ENCODE peak calls at places on chromosomes 4 and X, in seven cellular contexts. Y, O, L, W, I, R and V are unnamed samples. For H3K36me3, the result is how much of the 10 kb centered on the place peaks cover.

GRCh38 chrX:149497626-149498025 is 7.5 kb downstream of the IDS start:
- DNase-seq in W (peak), L (no peak), O (no peak), Y (peak), R (no peak), I (no peak), V (no peak)

GRCh38 chr4:129437347-129437746 is 341.4 kb downstream of the C4orf33 start:
- DNase-seq in L (no peak), O (no peak), Y (no peak), W (no peak), R (no peak), I (no peak), V (no peak)

GRCh38 chr4:105944535-105944934 is 49.3 kb downstream of the NPNT start:
- DNase-seq in R (no peak), I (no peak), O (no peak), L (no peak), Y (peak), W (no peak), V (no peak)

GRCh38 chr4:1554876-1555265 is 129.2 kb downstream of the FAM53A start:
- DNase-seq in W (no peak), Y (no peak), I (no peak), L (no peak), O (no peak), R (no peak), V (no peak)

GRCh38 chrX:137428777-137429564 is 137.0 kb upstream of the ZIC3 start:
- DNase-seq in R (no peak), Y (no peak), W (no peak), I (no peak), O (no peak), L (no peak), V (no peak)

GRCh38 chrX:104359124-104359523 is 104.4 kb upstream of the ESX1 start:
- DNase-seq in I (no peak), L (no peak), R (no peak), W (no peak), Y (no peak), O (no peak), V (no peak)

GRCh38 chr4:6768539-6768905 is 14.0 kb upstream of the KIAA0232 start:
- DNase-seq in W (no peak), O (peak), L (no peak), Y (peak), I (no peak), R (no peak), V (peak)

GRCh38 chr4:101730291-101731117 is 60.0 kb upstream of the BANK1 start:
- DNase-seq in L (peak), R (peak), I (peak), O (peak), Y (peak), W (peak), V (peak)

GRCh38 chr4:155474758-155475157 is 98.0 kb upstream of the MAP9 start:
- DNase-seq in O (no peak), W (no peak), Y (no peak), R (no peak), L (no peak), I (no peak), V (no peak)

GRCh38 chr4:182944484-182945227 is 27.5 kb upstream of the DCTD start:
- DNase-seq in I (no peak), R (no peak), W (no peak), L (no peak), Y (no peak), O (no peak), V (no peak)

GRCh38 chr4:10664408-10664807 is 20.2 kb downstream of the CLNK start:
- DNase-seq in W (peak), L (no peak), R (no peak), Y (peak), I (no peak), O (peak), V (no peak)

GRCh38 chr4:161256172-161256571 is 907.6 kb downstream of the FSTL5 start:
- DNase-seq in R (no peak), I (no peak), Y (no peak), L (no peak), W (no peak), O (peak), V (no peak)

GRCh38 chr4:128519163-128519810 is 231.7 kb upstream of the PGRMC2 start:
- DNase-seq in R (peak), I (no peak), O (no peak), L (peak), W (no peak), Y (peak), V (no peak)

GRCh38 chr4:101067383-101067782 is 279.9 kb downstream of the PPP3CA start:
- DNase-seq in R (no peak), Y (peak), L (no peak), I (no peak), W (no peak), O (no peak), V (no peak)

GRCh38 chr4:183765121-183765990 is 106.3 kb downstream of the TRAPPC11 start:
- DNase-seq in W (no peak), O (no peak), R (no peak), I (no peak), L (peak), Y (no peak), V (no peak)

GRCh38 chr4:122710434-122711308 is 21.8 kb upstream of the BBS12 start:
- DNase-seq in W (no peak), Y (peak), R (no peak), L (no peak), O (no peak), I (no peak), V (no peak)

GRCh38 chrX:106963111-106963510 is 36.9 kb downstream of the MORC4 start:
- DNase-seq in I (no peak), L (no peak), O (peak), Y (no peak), W (no peak), R (no peak), V (no peak)

GRCh38 chr4:178633263-178633662 is 1191.0 kb upstream of the AGA start:
- DNase-seq in O (no peak), R (no peak), Y (no peak), I (no peak), W (no peak), L (no peak), V (no peak)

GRCh38 chrX:69082753-69083150 is 82.5 kb downstream of the PJA1 start:
- DNase-seq in O (no peak), R (no peak), W (no peak), L (no peak), I (no peak), Y (no peak), V (peak)

GRCh38 chr4:105896984-105897760 is 1.9 kb downstream of the NPNT start:
- DNase-seq in O (no peak), L (no peak), R (no peak), W (peak), Y (no peak), I (no peak), V (no peak)

GRCh38 chr4:89837385-89837995 is 529 bp upstream of the SNCA start:
- DNase-seq in W (peak), Y (peak), R (no peak), I (peak), L (no peak), O (peak), V (peak)

GRCh38 chr4:162869157-162869556 is 297.5 kb downstream of the NAF1 start:
- DNase-seq in I (no peak), Y (no peak), R (no peak), L (no peak), W (no peak), O (no peak), V (no peak)

GRCh38 chrX:113400193-113400704 is 559.6 kb upstream of the AMOT start:
- DNase-seq in I (no peak), L (no peak), R (no peak), W (peak), Y (peak), O (no peak), V (no peak)

GRCh38 chrX:71650333-71650969 is 16.9 kb upstream of the LOC101059915 start:
- DNase-seq in L (no peak), Y (no peak), I (peak), R (no peak), W (no peak), O (no peak), V (no peak)

GRCh38 chr4:142267101-142267500 is 579.0 kb downstream of the INPP4B start:
- DNase-seq in L (no peak), I (no peak), O (no peak), R (no peak), Y (no peak), W (no peak), V (no peak)

GRCh38 chr4:185740471-185740873 is 71.5 kb downstream of the SORBS2 start:
- DNase-seq in W (no peak), Y (no peak), L (no peak), O (no peak), I (no peak), R (no peak), V (no peak)

GRCh38 chr4:84319124-84319523 is 180.0 kb downstream of the NKX6-1 start:
- DNase-seq in R (no peak), O (no peak), L (no peak), W (peak), Y (peak), I (no peak), V (no peak)

GRCh38 chr4:38530486-38530885 is 133.5 kb upstream of the KLF3 start:
- DNase-seq in Y (no peak), L (no peak), W (no peak), O (no peak), I (no peak), R (no peak), V (no peak)

GRCh38 chr4:101356928-101357327 is 9.6 kb upstream of the PPP3CA start:
- DNase-seq in O (peak), Y (peak), R (no peak), W (peak), I (no peak), L (no peak), V (peak)

GRCh38 chr4:7189066-7189465 is 3.3 kb upstream of the SORCS2 start:
- DNase-seq in I (no peak), O (no peak), R (peak), W (no peak), L (no peak), Y (no peak), V (peak)

GRCh38 chr4:8863759-8864682 is 7.6 kb downstream of the HMX1 start:
- DNase-seq in R (no peak), W (no peak), O (no peak), I (no peak), L (no peak), Y (no peak), V (no peak)

GRCh38 chr4:17884063-17884462 is 73.3 kb downstream of the NCAPG start:
- DNase-seq in O (no peak), R (no peak), I (no peak), W (no peak), Y (peak), L (no peak), V (no peak)

GRCh38 chr4:152369903-152370296 is 166.0 kb downstream of the FBXW7 start:
- DNase-seq in L (no peak), Y (peak), W (no peak), I (peak), O (peak), R (no peak), V (no peak)

GRCh38 chr4:78308517-78308916 is 243.1 kb upstream of the ANXA3 start:
- DNase-seq in W (no peak), Y (no peak), I (no peak), L (no peak), R (no peak), O (no peak), V (no peak)

GRCh38 chrX:148771440-148771839 is 271.0 kb downstream of the AFF2 start:
- DNase-seq in O (no peak), I (no peak), L (no peak), Y (no peak), W (peak), R (no peak), V (no peak)

DNA sequence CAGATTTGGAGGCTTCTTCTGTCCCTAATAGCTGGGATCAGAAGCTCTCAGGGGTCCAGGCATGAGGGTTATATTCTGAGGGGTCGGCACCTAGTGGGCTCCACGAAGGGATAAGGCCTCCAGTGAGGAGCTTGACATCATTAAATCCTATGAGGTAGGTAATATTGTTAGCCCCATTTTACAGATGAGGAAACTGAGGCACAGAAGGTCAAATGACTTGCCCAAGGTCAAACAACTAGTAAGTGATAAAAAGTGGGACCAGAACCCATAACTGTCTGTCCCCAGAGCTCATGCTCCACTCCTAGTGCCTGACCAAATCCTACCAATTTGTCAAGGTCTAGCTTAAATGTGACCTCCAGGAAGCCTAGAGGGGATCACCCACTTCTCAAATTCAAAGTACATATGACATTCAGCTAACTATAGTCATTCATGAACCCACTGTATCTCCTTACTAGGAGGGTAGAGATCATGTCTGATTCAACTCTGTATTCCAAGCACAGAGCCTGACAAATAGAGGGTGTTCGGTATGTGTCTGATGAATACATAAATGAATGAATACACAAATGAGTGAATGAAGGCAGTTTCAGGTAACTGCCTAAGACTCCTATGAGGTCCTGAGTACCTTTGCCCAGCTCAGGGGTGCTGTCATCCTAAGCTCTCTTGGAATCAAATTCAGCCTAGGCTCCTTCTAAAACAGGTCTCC is 43.3 kb downstream of the SMC1A start:
- DNase-seq in O (no peak), W (no peak), Y (no peak), L (no peak), R (no peak), I (no peak), V (no peak)
- H3K36me3 ChIP-seq in O (half or more), W (under half), Y (under half), L (half or more), R (under half), I (under half), V (under half)

GRCh38 chr4:86810867-86811266 is 38.3 kb downstream of the SLC10A6 start:
- DNase-seq in R (no peak), O (no peak), Y (no peak), W (no peak), I (no peak), L (no peak), V (no peak)

GRCh38 chr4:86815653-86816052 is 33.5 kb downstream of the SLC10A6 start:
- DNase-seq in R (no peak), O (no peak), W (no peak), Y (no peak), I (no peak), L (no peak), V (no peak)

GRCh38 chr4:86809809-86810208 is 39.4 kb downstream of the SLC10A6 start:
- DNase-seq in W (no peak), R (no peak), I (no peak), O (no peak), Y (no peak), L (no peak), V (no peak)
- H3K36me3 ChIP-seq in W (under half), R (under half), I (under half), O (half or more), Y (half or more), L (under half), V (under half)

GRCh38 chr4:518569-519083 is 19.6 kb downstream of the PIGG start:
- DNase-seq in W (no peak), R (no peak), L (no peak), Y (no peak), I (no peak), O (no peak), V (no peak)

GRCh38 chr4:519203-519651 is 20.2 kb downstream of the PIGG start:
- DNase-seq in L (no peak), R (no peak), O (no peak), Y (no peak), I (no peak), W (peak), V (no peak)

GRCh38 chr4:515251-515650 is 16.2 kb downstream of the PIGG start:
- DNase-seq in W (no peak), O (no peak), I (no peak), Y (no peak), R (no peak), L (no peak), V (no peak)

GRCh38 chr4:517806-518070 is 18.7 kb downstream of the PIGG start:
- DNase-seq in L (no peak), W (no peak), O (no peak), I (no peak), R (no peak), Y (no peak), V (no peak)

DNA sequence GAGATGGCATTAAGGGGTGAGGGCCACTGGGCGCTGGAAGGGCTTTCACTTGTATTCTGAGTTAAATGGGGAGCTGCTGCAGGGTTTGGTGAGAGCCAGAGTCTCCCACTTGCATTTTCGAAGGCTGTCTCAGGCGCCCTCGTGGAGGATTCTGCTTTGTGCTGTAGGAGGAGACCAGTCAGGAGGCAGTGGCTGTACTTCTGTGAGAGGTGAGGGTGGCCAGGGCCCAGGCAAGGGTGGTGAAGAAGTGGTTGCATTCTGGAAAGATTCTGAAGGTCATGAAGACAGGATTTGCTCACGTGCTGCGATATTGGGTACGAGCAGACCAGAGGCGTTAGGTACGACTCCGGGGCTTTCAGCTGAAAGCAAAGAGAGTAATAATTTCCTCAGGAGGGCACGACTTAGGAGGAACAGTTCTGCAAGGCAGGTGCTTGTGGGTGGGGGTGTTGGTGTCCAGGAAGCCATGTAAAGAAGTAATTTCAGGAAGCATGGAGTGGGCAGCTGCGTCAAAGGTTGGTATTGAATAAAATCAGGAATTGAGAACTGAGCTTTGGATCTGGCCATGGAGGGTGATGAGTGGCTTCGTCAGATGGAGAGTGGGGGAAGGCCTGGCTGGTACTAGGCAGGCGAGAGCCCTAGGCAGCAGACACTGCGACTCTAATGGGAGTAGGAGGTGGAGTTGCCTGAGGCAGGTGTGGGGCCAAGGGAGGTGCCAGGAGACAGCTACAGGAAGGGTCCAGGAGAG is 18.2 kb downstream of the PIGG start:
- DNase-seq in I (no peak), L (no peak), Y (no peak), W (no peak), O (no peak), R (no peak), V (no peak)
- H3K36me3 ChIP-seq in I (under half), L (half or more), Y (under half), W (under half), O (half or more), R (under half), V (under half)

GRCh38 chr4:47852121-47852520 is 14.3 kb upstream of the CORIN start:
- DNase-seq in L (no peak), W (peak), I (no peak), Y (peak), R (no peak), O (peak), V (no peak)
- H3K36me3 ChIP-seq in L (under half), W (under half), I (under half), Y (under half), R (under half), O (under half), V (under half)

DNA sequence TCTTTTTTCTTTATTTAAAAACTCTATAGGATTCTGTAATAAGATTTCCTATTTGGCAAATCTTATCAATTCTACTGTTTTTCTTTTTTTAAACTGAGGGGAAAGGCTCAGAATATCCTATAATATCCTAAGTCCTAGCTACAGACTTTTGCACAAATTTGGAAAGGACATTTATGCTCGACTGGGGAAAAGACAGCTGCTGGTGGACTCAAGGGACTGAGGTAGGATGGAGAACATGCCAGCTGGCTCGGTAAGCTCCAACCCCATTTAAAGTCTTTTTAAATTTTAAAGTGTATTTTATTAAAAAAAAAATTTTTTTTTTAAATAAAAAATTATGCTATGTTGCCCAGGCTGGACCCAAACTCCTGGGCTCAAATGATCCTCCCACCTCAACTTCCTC is 36.8 kb downstream of the BOD1L1 start:
- DNase-seq in I (no peak), O (no peak), L (no peak), W (no peak), R (no peak), Y (no peak), V (no peak)
- H3K36me3 ChIP-seq in I (under half), O (half or more), L (half or more), W (under half), R (under half), Y (half or more), V (under half)

DNA sequence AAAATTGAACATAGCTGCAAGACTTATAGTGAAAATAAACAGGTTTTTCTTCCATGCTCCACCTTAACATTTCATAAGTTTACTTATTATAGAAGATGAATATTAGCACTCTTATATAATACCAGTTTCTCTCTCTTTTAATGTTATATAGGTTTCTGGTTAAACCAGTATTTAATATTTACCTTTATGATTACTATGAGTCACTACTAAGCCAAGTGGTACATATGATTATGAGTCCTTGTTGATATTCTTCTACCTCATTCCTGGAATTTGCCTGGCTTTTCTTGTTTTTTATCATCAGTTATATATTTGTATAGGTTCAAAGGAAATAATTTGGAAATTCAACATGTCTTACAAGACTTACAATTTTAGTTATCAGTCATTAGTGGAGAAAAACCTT is 89.9 kb upstream of the MAOA start:
- DNase-seq in W (no peak), O (no peak), R (no peak), L (no peak), I (no peak), Y (no peak), V (no peak)
- H3K36me3 ChIP-seq in W (under half), O (under half), R (under half), L (under half), I (under half), Y (under half), V (under half)